ENCODE peak calls at places on chromosomes 16 and 17, in eight cellular contexts. C, D, F, R, K, L, V and N are unnamed samples.

GRCh38 chr16:75541236-75541635 is 5.3 kb upstream of the CHST5 start:
- DNase-seq in C (no peak), K (no peak), L (no peak), R (no peak), V (no peak), F (no peak), D (no peak), N (no peak)

GRCh38 chr16:67936876-67937605 is 391 bp upstream of the PSMB10 start:
- DNase-seq in V (peak; percentile 71), K (no peak), L (no peak), C (no peak), R (no peak), D (no peak), F (no peak), N (peak; percentile 87)

GRCh38 chr16:46898006-46898405 is 13.8 kb downstream of the GPT2 start:
- DNase-seq in F (no peak), D (no peak), C (no peak), R (no peak), V (no peak), L (no peak), K (no peak), N (no peak)

GRCh38 chr16:8950580-8951077 is 13.1 kb downstream of the USP7 start:
- DNase-seq in D (no peak), K (peak; percentile 73), R (no peak), L (no peak), C (peak; percentile 65), V (no peak), F (no peak), N (no peak)

GRCh38 chr17:77779711-77780539 is 178.6 kb upstream of the TNRC6C start:
- DNase-seq in V (no peak), R (no peak), D (no peak), F (peak; percentile 64), L (no peak), K (no peak), C (peak; percentile 45), N (no peak)

GRCh38 chr17:64200080-64201042 is 62.7 kb downstream of the TEX2 start:
- DNase-seq in K (peak; percentile 67), F (no peak), L (no peak), D (no peak), V (no peak), C (peak; percentile 67), R (no peak), N (no peak)

GRCh38 chr16:25027781-25028180 is 12.6 kb upstream of the ARHGAP17 start:
- DNase-seq in F (no peak), V (no peak), C (no peak), D (no peak), K (no peak), R (no peak), L (no peak), N (no peak)

GRCh38 chr16:84568066-84568465 is 49.8 kb downstream of the COTL1 start:
- DNase-seq in C (no peak), K (no peak), V (no peak), F (no peak), R (no peak), L (no peak), D (no peak), N (no peak)

GRCh38 chr16:4915226-4915761 is 21.7 kb downstream of the PPL start:
- DNase-seq in F (no peak), D (no peak), C (peak; percentile 47), V (no peak), R (no peak), K (peak; percentile 96), L (no peak), N (no peak)

GRCh38 chr16:18969050-18969854 is 14.5 kb upstream of the TMC7 start:
- DNase-seq in C (peak; percentile 84), R (peak; percentile 60), D (peak; percentile 72), L (peak; percentile 32), K (peak; percentile 49), V (peak; percentile 65), F (peak; percentile 87), N (peak; percentile 88)

GRCh38 chr17:2051388-2052237 is 3.3 kb upstream of the HIC1 start:
- DNase-seq in F (peak; percentile 44), R (no peak), C (no peak), D (no peak), K (no peak), V (no peak), L (no peak), N (no peak)

GRCh38 chr16:73056383-73056782 is 8.5 kb upstream of the ZFHX3 start:
- DNase-seq in V (no peak), R (no peak), C (no peak), L (no peak), K (no peak), F (no peak), D (peak; percentile 51), N (no peak)

GRCh38 chr17:4110152-4110551 is 32.7 kb downstream of the ZZEF1 start:
- DNase-seq in C (peak; percentile 46), L (no peak), K (peak; percentile 79), V (no peak), R (no peak), F (no peak), D (no peak), N (no peak)

GRCh38 chr16:4544483-4544882 is 5.9 kb upstream of the CDIP1 start:
- DNase-seq in K (no peak), R (no peak), C (no peak), L (no peak), F (no peak), V (no peak), D (no peak), N (no peak)

GRCh38 chr16:30858111-30858495 is 35.8 kb downstream of the BCL7C start:
- DNase-seq in D (no peak), R (no peak), C (no peak), V (no peak), F (no peak), L (no peak), K (no peak), N (no peak)

GRCh38 chr16:19948186-19949104 is 63.8 kb upstream of the GPRC5B start:
- DNase-seq in F (no peak), V (no peak), K (no peak), D (no peak), C (no peak), L (no peak), R (no peak), N (no peak)

GRCh38 chr16:70529051-70529777 is 5.6 kb downstream of the SF3B3 start:
- DNase-seq in F (no peak), D (no peak), K (peak; percentile 79), L (no peak), R (no peak), V (no peak), C (peak; percentile 70), N (no peak)

GRCh38 chr16:12142157-12142556 is 165.6 kb downstream of the SNX29 start:
- DNase-seq in C (no peak), R (no peak), F (no peak), D (no peak), K (no peak), V (no peak), L (no peak), N (no peak)

GRCh38 chr16:11025120-11025531 is 80.8 kb downstream of the CLEC16A start:
- DNase-seq in L (no peak), C (no peak), F (no peak), D (no peak), K (no peak), V (no peak), R (no peak), N (no peak)

GRCh38 chr16:65809627-65810026 is 556.9 kb upstream of the CDH5 start:
- DNase-seq in V (no peak), K (no peak), R (no peak), L (no peak), F (no peak), C (peak; percentile 13), D (peak; percentile 9), N (no peak)

GRCh38 chr17:28406478-28406824 is 439 bp upstream of the SLC46A1 start:
- DNase-seq in D (peak; percentile 45), V (no peak), K (no peak), L (peak; percentile 54), C (no peak), F (no peak), R (no peak), N (no peak)

GRCh38 chr17:66737524-66737923 is 97.4 kb upstream of the CACNG5 start:
- DNase-seq in L (no peak), R (no peak), D (no peak), V (no peak), C (peak; percentile 76), K (peak; percentile 49), F (no peak), N (no peak)

GRCh38 chr16:5428932-5429331 is 331.3 kb upstream of the EEF2KMT start:
- DNase-seq in F (no peak), L (no peak), K (no peak), C (no peak), R (no peak), V (no peak), D (no peak), N (no peak)